ENCODE peak calls at places on chromosomes 1 and 21, in six cellular contexts. L, S, H, E, P and K are unnamed samples.

GRCh38 chr1:230501242-230501641 is 75.1 kb upstream of the PGBD5 start:
- DNase-seq in E (no peak), L (no peak), H (no peak), P (no peak), S (no peak), K (no peak)

GRCh38 chr1:58432813-58433668 is 113.5 kb downstream of the OMA1 start:
- DNase-seq in E (peak; percentile 92), S (no peak), L (peak; percentile 33), P (no peak), H (peak; percentile 79), K (peak; percentile 28)

GRCh38 chr1:208179850-208180416 is 64.3 kb downstream of the PLXNA2 start:
- DNase-seq in S (no peak), P (no peak), E (no peak), H (peak; percentile 26), L (no peak), K (no peak)

GRCh38 chr1:147741075-147741474 is 19.3 kb downstream of the GJA5 start:
- DNase-seq in E (no peak), H (no peak), P (no peak), L (no peak), S (no peak), K (no peak)

GRCh38 chr1:246947255-246947654 is 15.5 kb upstream of the AHCTF1 start:
- DNase-seq in P (no peak), S (no peak), E (no peak), H (no peak), L (peak; percentile 20), K (peak; percentile 39)

GRCh38 chr1:21586926-21587601 is 77.8 kb downstream of the ALPL start:
- DNase-seq in S (peak; percentile 61), L (peak; percentile 76), P (no peak), H (peak; percentile 56), E (peak; percentile 34), K (peak; percentile 88)

GRCh38 chr1:67957026-67957425 is 93.4 kb downstream of the DIRAS3 start:
- DNase-seq in S (no peak), E (no peak), H (no peak), P (no peak), L (no peak), K (peak; percentile 64)

GRCh38 chr1:30702823-30703222 is 20.6 kb downstream of the MATN1 start:
- DNase-seq in L (no peak), E (no peak), H (no peak), S (no peak), P (no peak), K (no peak)

GRCh38 chr1:41435570-41436178 is 48.8 kb downstream of the EDN2 start:
- DNase-seq in P (no peak), L (no peak), E (peak; percentile 86), S (no peak), H (peak; percentile 72), K (peak; percentile 71)

GRCh38 chr1:237736372-237737029 is 154.2 kb downstream of the ZP4 start:
- DNase-seq in H (peak; percentile 75), L (peak; percentile 18), S (no peak), E (peak; percentile 42), P (peak; percentile 56), K (peak; percentile 28)

DNA sequence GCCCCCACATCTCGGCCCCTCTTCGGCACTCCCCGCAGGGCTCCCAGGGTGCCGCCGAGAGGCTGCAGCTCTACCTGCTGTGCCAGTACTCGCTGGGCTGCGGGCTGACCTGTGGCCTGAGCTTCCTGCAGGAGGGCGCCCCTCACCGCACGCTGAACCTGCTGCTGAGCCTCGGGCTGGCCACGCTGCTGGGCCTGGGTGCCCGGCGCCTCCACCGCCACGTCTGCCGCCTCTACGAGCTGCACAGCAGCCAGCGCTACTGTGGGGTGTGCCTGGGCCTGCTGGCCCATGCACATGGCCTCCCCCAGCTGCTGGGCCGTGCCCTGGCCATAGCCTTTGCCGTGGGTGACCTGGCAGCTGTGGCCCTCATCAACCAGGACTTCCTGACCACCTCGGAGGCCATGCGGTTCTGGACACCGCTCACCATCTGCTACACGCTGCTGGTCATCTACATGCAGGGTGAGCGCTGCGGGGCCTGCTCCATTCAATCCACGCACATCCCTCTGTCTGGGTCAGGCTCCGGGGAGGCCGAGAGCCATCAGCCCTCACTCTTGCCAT is 1.9 kb downstream of the TMEM82 start:
- DNase-seq in P (no peak), H (no peak), S (no peak), E (no peak), L (no peak), K (no peak)
- TF ChIP-seq EZH2phosphoT487 in P (no peak), H (no peak), S (no peak), E (no peak), L (no peak), K (no peak)

DNA sequence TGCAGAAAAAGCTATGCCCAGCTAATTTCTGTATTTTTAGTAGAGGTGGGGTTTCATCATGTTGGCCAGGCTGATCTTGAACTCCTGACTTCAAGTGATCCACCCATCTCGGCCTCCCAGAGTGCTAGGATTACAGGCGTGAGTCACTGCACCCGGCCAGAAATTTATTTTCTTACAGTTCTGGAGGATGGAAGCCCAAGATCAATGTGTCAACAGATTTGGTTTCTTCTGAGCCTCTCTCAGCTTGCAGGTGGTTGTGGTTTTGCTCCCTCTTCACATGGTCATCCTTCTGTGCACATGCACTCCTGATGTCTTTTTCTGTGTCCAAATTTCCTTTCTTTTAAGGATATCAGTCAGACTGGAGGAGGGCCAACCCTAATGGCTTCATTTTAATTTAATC is 35.6 kb downstream of the SHCBP1L start:
- DNase-seq in S (no peak), H (no peak), E (no peak), L (no peak), P (peak; percentile 27), K (no peak)
- TF ChIP-seq EZH2 in S (no peak), H (no peak), E (no peak), L (no peak), P (no peak), K (no peak)

DNA sequence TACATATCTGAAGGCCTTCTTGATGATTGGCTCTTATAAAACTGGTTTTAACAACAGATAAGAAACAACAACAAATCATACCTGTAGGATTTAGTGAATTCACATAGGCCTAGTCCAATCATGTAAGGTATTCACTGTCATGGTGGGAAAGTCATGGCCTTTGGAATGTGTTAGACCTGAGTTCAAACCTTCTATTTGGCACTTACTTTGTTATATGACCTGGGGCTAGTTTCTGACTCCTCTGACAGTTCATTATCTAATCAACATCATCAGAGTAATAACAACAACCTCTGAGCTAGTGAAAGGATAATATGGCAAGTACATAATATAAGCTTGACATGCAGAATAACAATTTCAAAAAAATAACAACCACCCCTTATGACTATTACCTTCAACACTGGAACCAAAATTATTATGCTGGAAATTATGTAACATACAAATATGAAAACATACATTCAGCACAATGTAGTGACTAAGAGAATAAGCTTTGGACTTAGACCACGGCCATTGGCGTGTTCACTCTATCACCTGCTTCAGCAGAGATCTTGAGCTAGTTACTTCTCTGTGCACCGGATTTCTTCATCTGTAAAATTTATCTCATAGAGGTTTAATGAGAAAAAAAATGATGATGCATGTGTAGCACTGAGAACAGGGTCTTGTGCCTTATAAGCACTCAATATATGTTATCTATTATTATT is 597.6 kb downstream of the LMO4 start:
- DNase-seq in S (no peak), L (no peak), H (no peak), P (no peak), E (no peak), K (no peak)
- TF ChIP-seq CTCF in S (no peak), L (no peak), H (no peak), P (no peak), E (no peak), K (no peak)

DNA sequence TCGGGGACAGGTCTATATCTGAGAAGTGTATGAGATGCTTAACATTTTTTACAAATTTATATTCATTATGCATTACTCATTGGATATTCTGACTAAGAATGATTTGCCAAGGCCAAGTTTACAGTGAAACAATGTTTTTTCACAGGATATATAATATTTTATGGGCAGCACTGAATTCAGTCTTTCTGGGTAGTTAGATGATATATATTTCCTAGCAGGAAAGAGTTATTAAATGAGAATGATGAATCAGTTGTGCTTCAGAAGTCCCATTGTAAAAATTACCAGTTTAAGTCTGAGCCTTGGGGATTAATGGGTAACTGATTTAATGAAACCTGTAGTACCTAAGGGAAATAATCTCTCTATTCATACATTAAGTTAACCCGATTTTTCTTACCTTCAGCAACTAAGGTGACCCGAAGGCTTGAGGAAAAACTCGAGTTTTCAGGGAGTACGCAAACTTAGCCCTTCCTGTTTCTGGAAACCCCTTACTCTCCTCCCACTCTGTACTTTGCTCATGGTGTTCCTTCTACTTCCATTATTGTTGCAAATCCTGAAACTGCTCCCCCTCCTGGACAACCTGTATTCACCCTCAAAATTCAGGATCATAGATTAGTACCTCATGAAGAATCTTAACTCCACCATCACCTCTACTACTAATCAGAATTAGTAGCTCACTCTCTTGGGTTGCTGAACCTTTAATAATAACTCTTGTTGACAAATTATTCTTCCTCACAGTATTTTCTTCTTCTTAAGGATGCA is 135.1 kb downstream of the AK5 start:
- DNase-seq in E (peak; percentile 31), L (peak; percentile 68), H (peak; percentile 81), P (no peak), S (peak; percentile 48), K (no peak)
- TF ChIP-seq EZH2phosphoT487 in E (no peak), L (no peak), H (no peak), P (no peak), S (no peak), K (no peak)

DNA sequence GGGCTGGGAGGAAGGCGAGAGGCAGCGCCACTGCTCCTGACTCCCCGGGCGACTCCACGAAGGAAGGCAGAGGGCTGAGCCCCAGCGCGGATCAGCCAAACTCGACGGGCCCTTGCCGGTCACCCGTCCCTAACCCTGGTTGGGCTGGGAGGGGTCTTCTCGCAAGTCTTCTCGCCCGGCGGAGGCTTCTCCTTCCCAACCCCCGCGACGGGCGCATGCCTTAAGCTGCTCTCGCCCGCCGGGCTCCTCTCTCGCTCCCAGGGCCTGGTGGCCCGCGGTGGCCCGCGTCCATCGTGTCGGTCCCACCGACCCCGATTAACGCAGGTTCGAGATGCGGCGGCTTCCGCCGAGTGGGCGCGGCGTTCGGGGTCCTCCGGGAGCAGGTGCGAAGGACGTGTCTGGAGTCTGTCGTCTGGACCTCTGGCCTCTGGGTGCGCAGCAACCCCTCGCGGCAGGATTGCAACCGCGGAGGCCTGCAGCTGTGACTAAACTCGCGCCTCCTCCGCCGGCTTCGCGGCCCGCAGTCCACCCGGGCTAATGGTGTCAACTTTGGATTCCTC is 29.0 kb upstream of the PPM1J start:
- DNase-seq in L (no peak), E (peak; percentile 68), S (no peak), H (peak; percentile 79), P (no peak), K (peak; percentile 66)
- TF ChIP-seq EZH2 in L (no peak), E (peak; percentile 93), S (no peak), H (peak; percentile 55), P (no peak), K (no peak)

GRCh38 chr21:36640260-36641244 is 58.4 kb upstream of the SIM2 start:
- DNase-seq in S (no peak), L (peak; percentile 58), P (no peak), H (peak; percentile 60), E (peak; percentile 53), K (no peak)
- TF ChIP-seq CTCF in S (peak; percentile 19), L (peak; percentile 40), P (no peak), H (peak; percentile 41), E (peak; percentile 31), K (no peak)